ENCODE peak calls at places on chromosomes 6 and 20, in ten cellular contexts. One of them, this sample, is unnamed.

GRCh38 chr20:1370548-1371110 is 22.2 kb downstream of the FKBP1A start:
- DNase-seq in Peyer's patch: no peak
- DNase-seq in ovary: no peak
- DNase-seq in effector memory CD4-positive, alpha-beta T cell: no peak
- DNase-seq in spleen: no peak
- DNase-seq in upper lobe of right lung: no peak
- DNase-seq in keratinocyte: no peak
- DNase-seq in tibial nerve: peak; percentile 36
- DNase-seq in H9: no peak
- DNase-seq in CD8-positive, alpha-beta memory T cell: no peak
- DNase-seq in this sample: no peak

GRCh38 chr6:139425780-139426179 is 51.3 kb upstream of the CITED2 start:
- DNase-seq in Peyer's patch: no peak
- DNase-seq in ovary: no peak
- DNase-seq in effector memory CD4-positive, alpha-beta T cell: no peak
- DNase-seq in spleen: no peak
- DNase-seq in upper lobe of right lung: no peak
- DNase-seq in keratinocyte: no peak
- DNase-seq in tibial nerve: no peak
- DNase-seq in H9: no peak
- DNase-seq in CD8-positive, alpha-beta memory T cell: no peak
- DNase-seq in this sample: no peak

GRCh38 chr6:80638222-80639055 is 532.0 kb downstream of the BCKDHB start:
- DNase-seq in Peyer's patch: no peak
- DNase-seq in ovary: no peak
- DNase-seq in effector memory CD4-positive, alpha-beta T cell: no peak
- DNase-seq in spleen: no peak
- DNase-seq in upper lobe of right lung: no peak
- DNase-seq in keratinocyte: peak; percentile 9
- DNase-seq in tibial nerve: peak; percentile 26
- DNase-seq in H9: peak; percentile 53
- DNase-seq in CD8-positive, alpha-beta memory T cell: no peak
- DNase-seq in this sample: peak; percentile 76

GRCh38 chr6:90621581-90621980 is 34.7 kb upstream of the MAP3K7 start:
- DNase-seq in Peyer's patch: no peak
- DNase-seq in ovary: no peak
- DNase-seq in effector memory CD4-positive, alpha-beta T cell: no peak
- DNase-seq in spleen: no peak
- DNase-seq in upper lobe of right lung: no peak
- DNase-seq in keratinocyte: no peak
- DNase-seq in tibial nerve: no peak
- DNase-seq in H9: no peak
- DNase-seq in CD8-positive, alpha-beta memory T cell: no peak
- DNase-seq in this sample: no peak

GRCh38 chr20:56513096-56513806 is 11.3 kb upstream of the FAM209A start:
- DNase-seq in Peyer's patch: no peak
- DNase-seq in ovary: no peak
- DNase-seq in effector memory CD4-positive, alpha-beta T cell: no peak
- DNase-seq in spleen: no peak
- DNase-seq in upper lobe of right lung: no peak
- DNase-seq in keratinocyte: no peak
- DNase-seq in tibial nerve: no peak
- DNase-seq in H9: no peak
- DNase-seq in CD8-positive, alpha-beta memory T cell: no peak
- DNase-seq in this sample: no peak

GRCh38 chr6:137489410-137490371 is 4.5 kb downstream of the OLIG3 start:
- DNase-seq in Peyer's patch: no peak
- DNase-seq in ovary: no peak
- DNase-seq in effector memory CD4-positive, alpha-beta T cell: no peak
- DNase-seq in spleen: no peak
- DNase-seq in upper lobe of right lung: no peak
- DNase-seq in keratinocyte: no peak
- DNase-seq in tibial nerve: no peak
- DNase-seq in H9: peak; percentile 47
- DNase-seq in CD8-positive, alpha-beta memory T cell: no peak
- DNase-seq in this sample: no peak

GRCh38 chr6:130949553-130949952 is 113.5 kb downstream of the EPB41L2 start:
- DNase-seq in Peyer's patch: no peak
- DNase-seq in ovary: no peak
- DNase-seq in effector memory CD4-positive, alpha-beta T cell: no peak
- DNase-seq in spleen: no peak
- DNase-seq in upper lobe of right lung: no peak
- DNase-seq in keratinocyte: no peak
- DNase-seq in tibial nerve: no peak
- DNase-seq in H9: no peak
- DNase-seq in CD8-positive, alpha-beta memory T cell: no peak
- DNase-seq in this sample: no peak

GRCh38 chr20:4633379-4633778 is 88.3 kb upstream of the PRND start:
- DNase-seq in Peyer's patch: no peak
- DNase-seq in ovary: no peak
- DNase-seq in effector memory CD4-positive, alpha-beta T cell: no peak
- DNase-seq in spleen: no peak
- DNase-seq in upper lobe of right lung: no peak
- DNase-seq in keratinocyte: no peak
- DNase-seq in tibial nerve: no peak
- DNase-seq in H9: no peak
- DNase-seq in CD8-positive, alpha-beta memory T cell: no peak
- DNase-seq in this sample: no peak

GRCh38 chr6:145813285-145814034 is 1.1 kb downstream of the FBXO30 start:
- DNase-seq in Peyer's patch: no peak
- DNase-seq in ovary: no peak
- DNase-seq in effector memory CD4-positive, alpha-beta T cell: no peak
- DNase-seq in spleen: no peak
- DNase-seq in upper lobe of right lung: no peak
- DNase-seq in keratinocyte: no peak
- DNase-seq in tibial nerve: no peak
- DNase-seq in H9: no peak
- DNase-seq in CD8-positive, alpha-beta memory T cell: no peak
- DNase-seq in this sample: no peak

GRCh38 chr6:52675372-52675771 is 4.5 kb downstream of the TMEM14A start:
- DNase-seq in Peyer's patch: no peak
- DNase-seq in ovary: no peak
- DNase-seq in effector memory CD4-positive, alpha-beta T cell: no peak
- DNase-seq in spleen: no peak
- DNase-seq in upper lobe of right lung: no peak
- DNase-seq in keratinocyte: no peak
- DNase-seq in tibial nerve: no peak
- DNase-seq in H9: no peak
- DNase-seq in CD8-positive, alpha-beta memory T cell: no peak
- DNase-seq in this sample: no peak

GRCh38 chr6:116385462-116385807 is 14.7 kb downstream of the DSE start:
- DNase-seq in Peyer's patch: no peak
- DNase-seq in ovary: no peak
- DNase-seq in effector memory CD4-positive, alpha-beta T cell: no peak
- DNase-seq in spleen: no peak
- DNase-seq in upper lobe of right lung: no peak
- DNase-seq in keratinocyte: no peak
- DNase-seq in tibial nerve: no peak
- DNase-seq in H9: no peak
- DNase-seq in CD8-positive, alpha-beta memory T cell: no peak
- DNase-seq in this sample: no peak

GRCh38 chr20:41394931-41395668 is 28.5 kb upstream of the EMILIN3 start:
- DNase-seq in Peyer's patch: no peak
- DNase-seq in ovary: peak; percentile 81
- DNase-seq in effector memory CD4-positive, alpha-beta T cell: no peak
- DNase-seq in spleen: no peak
- DNase-seq in upper lobe of right lung: no peak
- DNase-seq in keratinocyte: no peak
- DNase-seq in tibial nerve: peak; percentile 70
- DNase-seq in H9: no peak
- DNase-seq in CD8-positive, alpha-beta memory T cell: no peak
- DNase-seq in this sample: no peak

GRCh38 chr20:52748235-52748950 is 223.8 kb upstream of the TSHZ2 start:
- DNase-seq in Peyer's patch: no peak
- DNase-seq in ovary: no peak
- DNase-seq in effector memory CD4-positive, alpha-beta T cell: no peak
- DNase-seq in spleen: no peak
- DNase-seq in upper lobe of right lung: no peak
- DNase-seq in keratinocyte: no peak
- DNase-seq in tibial nerve: no peak
- DNase-seq in H9: no peak
- DNase-seq in CD8-positive, alpha-beta memory T cell: no peak
- DNase-seq in this sample: no peak
- H3K27ac ChIP-seq in Peyer's patch: no peak overlapping the region
- H3K27ac ChIP-seq in ovary: no peak overlapping the region
- H3K27ac ChIP-seq in effector memory CD4-positive, alpha-beta T cell: no peak overlapping the region
- H3K27ac ChIP-seq in spleen: no peak overlapping the region
- H3K27ac ChIP-seq in upper lobe of right lung: no peak overlapping the region
- H3K27ac ChIP-seq in keratinocyte: no peak overlapping the region
- H3K27ac ChIP-seq in tibial nerve: no peak overlapping the region
- H3K27ac ChIP-seq in H9: no peak overlapping the region
- H3K27ac ChIP-seq in CD8-positive, alpha-beta memory T cell: no peak overlapping the region
- H3K27ac ChIP-seq in this sample: no peak overlapping the region

GRCh38 chr20:45341939-45342862 is 6.0 kb downstream of the SDC4 start:
- DNase-seq in Peyer's patch: no peak
- DNase-seq in ovary: peak; percentile 61
- DNase-seq in effector memory CD4-positive, alpha-beta T cell: no peak
- DNase-seq in spleen: no peak
- DNase-seq in upper lobe of right lung: peak; percentile 82
- DNase-seq in keratinocyte: no peak
- DNase-seq in tibial nerve: no peak
- DNase-seq in H9: peak; percentile 82
- DNase-seq in CD8-positive, alpha-beta memory T cell: no peak
- DNase-seq in this sample: peak; percentile 91

GRCh38 chr20:45339799-45340198 is 8.4 kb downstream of the SDC4 start:
- DNase-seq in Peyer's patch: no peak
- DNase-seq in ovary: no peak
- DNase-seq in effector memory CD4-positive, alpha-beta T cell: no peak
- DNase-seq in spleen: no peak
- DNase-seq in upper lobe of right lung: no peak
- DNase-seq in keratinocyte: no peak
- DNase-seq in tibial nerve: no peak
- DNase-seq in H9: no peak
- DNase-seq in CD8-positive, alpha-beta memory T cell: no peak
- DNase-seq in this sample: no peak

GRCh38 chr20:45341579-45341938 is 6.7 kb downstream of the SDC4 start:
- DNase-seq in Peyer's patch: no peak
- DNase-seq in ovary: no peak
- DNase-seq in effector memory CD4-positive, alpha-beta T cell: no peak
- DNase-seq in spleen: no peak
- DNase-seq in upper lobe of right lung: peak; percentile 51
- DNase-seq in keratinocyte: no peak
- DNase-seq in tibial nerve: no peak
- DNase-seq in H9: no peak
- DNase-seq in CD8-positive, alpha-beta memory T cell: no peak
- DNase-seq in this sample: no peak

GRCh38 chr20:45340236-45340847 is 7.9 kb downstream of the SDC4 start:
- DNase-seq in Peyer's patch: no peak
- DNase-seq in ovary: no peak
- DNase-seq in effector memory CD4-positive, alpha-beta T cell: no peak
- DNase-seq in spleen: no peak
- DNase-seq in upper lobe of right lung: no peak
- DNase-seq in keratinocyte: no peak
- DNase-seq in tibial nerve: no peak
- DNase-seq in H9: no peak
- DNase-seq in CD8-positive, alpha-beta memory T cell: no peak
- DNase-seq in this sample: no peak

DNA sequence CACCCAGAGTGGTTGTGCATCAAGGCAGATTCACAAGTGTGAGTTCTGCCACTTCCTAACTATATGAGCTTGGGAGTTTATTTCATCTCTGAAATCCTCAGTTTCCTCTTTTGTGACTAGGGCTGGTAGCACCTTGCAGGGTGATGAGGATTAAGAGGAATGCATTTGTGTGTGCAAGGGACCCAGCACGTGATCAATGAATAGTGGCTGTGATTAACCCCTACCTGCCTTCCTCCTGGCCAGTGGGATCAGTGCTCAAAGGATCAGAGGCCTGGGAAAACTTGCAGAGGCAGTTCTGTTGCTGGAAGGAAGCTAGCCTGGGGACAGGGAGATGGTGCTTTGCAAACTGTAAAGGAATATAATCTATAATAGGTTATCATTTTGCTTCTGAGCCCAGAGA is 7.3 kb downstream of the SDC4 start:
- DNase-seq in Peyer's patch: no peak
- DNase-seq in ovary: no peak
- DNase-seq in effector memory CD4-positive, alpha-beta T cell: no peak
- DNase-seq in spleen: no peak
- DNase-seq in upper lobe of right lung: peak; percentile 10
- DNase-seq in keratinocyte: no peak
- DNase-seq in tibial nerve: no peak
- DNase-seq in H9: peak; percentile 55
- DNase-seq in CD8-positive, alpha-beta memory T cell: no peak
- DNase-seq in this sample: no peak
- H3K4me1 ChIP-seq in Peyer's patch: no peaks in the 10 kb centered on the region
- H3K4me1 ChIP-seq in ovary: peaks cover 27% of the 10 kb centered on the region
- H3K4me1 ChIP-seq in effector memory CD4-positive, alpha-beta T cell: peaks cover 3% of the 10 kb centered on the region
- H3K4me1 ChIP-seq in spleen: no peaks in the 10 kb centered on the region
- H3K4me1 ChIP-seq in upper lobe of right lung: peaks cover 91% of the 10 kb centered on the region
- H3K4me1 ChIP-seq in keratinocyte: peaks cover 99% of the 10 kb centered on the region
- H3K4me1 ChIP-seq in tibial nerve: peaks cover 95% of the 10 kb centered on the region
- H3K4me1 ChIP-seq in H9: peaks cover 41% of the 10 kb centered on the region
- H3K4me1 ChIP-seq in CD8-positive, alpha-beta memory T cell: no peaks in the 10 kb centered on the region
- H3K4me1 ChIP-seq in this sample: peaks cover 60% of the 10 kb centered on the region

DNA sequence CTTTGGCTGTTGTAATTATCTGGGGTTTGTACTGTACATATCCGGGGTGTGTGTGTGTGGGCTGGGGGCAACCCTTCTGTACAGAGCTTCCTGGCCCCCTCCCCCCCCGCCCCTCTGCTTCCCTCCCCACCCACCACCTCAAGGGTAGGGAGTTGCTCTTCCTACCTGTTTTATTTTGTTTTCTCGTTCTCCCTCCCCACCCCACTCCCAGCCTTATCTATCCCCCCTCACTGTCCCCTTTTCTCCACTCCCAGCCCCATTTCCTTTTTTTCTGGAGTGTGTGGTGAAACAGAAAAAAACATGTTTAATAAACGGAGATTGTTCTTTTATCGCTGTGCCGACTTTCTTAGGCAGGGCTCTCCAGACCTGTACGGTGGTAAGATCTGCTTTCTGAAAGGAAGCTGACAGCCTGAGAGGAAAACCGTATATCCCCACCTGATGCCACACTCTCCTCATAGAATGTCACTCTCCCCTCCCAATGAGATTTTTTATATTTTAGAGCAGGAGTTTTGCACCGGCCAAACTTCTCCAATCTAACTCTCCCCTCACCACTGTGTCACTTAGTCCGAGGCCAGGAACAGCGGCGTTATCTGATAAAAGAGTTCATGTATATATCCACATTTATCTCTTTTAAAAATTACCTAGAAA is 891 bp upstream of the ZBTB9 start:
- DNase-seq in Peyer's patch: no peak
- DNase-seq in ovary: no peak
- DNase-seq in effector memory CD4-positive, alpha-beta T cell: no peak
- DNase-seq in spleen: no peak
- DNase-seq in upper lobe of right lung: no peak
- DNase-seq in keratinocyte: no peak
- DNase-seq in tibial nerve: no peak
- DNase-seq in H9: no peak
- DNase-seq in CD8-positive, alpha-beta memory T cell: no peak
- DNase-seq in this sample: no peak
- H3K27ac ChIP-seq in Peyer's patch: peak overlapping the region; percentile 74
- H3K27ac ChIP-seq in ovary: peak overlapping the region; percentile 65
- H3K27ac ChIP-seq in effector memory CD4-positive, alpha-beta T cell: peak overlapping the region; percentile 75
- H3K27ac ChIP-seq in spleen: peak overlapping the region; percentile 93
- H3K27ac ChIP-seq in upper lobe of right lung: peak overlapping the region; percentile 86
- H3K27ac ChIP-seq in keratinocyte: peak overlapping the region; percentile 68
- H3K27ac ChIP-seq in tibial nerve: peak overlapping the region; percentile 53
- H3K27ac ChIP-seq in H9: no peak overlapping the region
- H3K27ac ChIP-seq in CD8-positive, alpha-beta memory T cell: peak overlapping the region; percentile 84
- H3K27ac ChIP-seq in this sample: no peak overlapping the region

GRCh38 chr20:47506335-47506734 is 4.6 kb downstream of the NCOA3 start:
- DNase-seq in Peyer's patch: no peak
- DNase-seq in ovary: no peak
- DNase-seq in effector memory CD4-positive, alpha-beta T cell: no peak
- DNase-seq in spleen: no peak
- DNase-seq in upper lobe of right lung: no peak
- DNase-seq in keratinocyte: no peak
- DNase-seq in tibial nerve: no peak
- DNase-seq in H9: peak; percentile 1
- DNase-seq in CD8-positive, alpha-beta memory T cell: no peak
- DNase-seq in this sample: no peak
- H3K4me1 ChIP-seq in Peyer's patch: no peaks in the 10 kb centered on the region
- H3K4me1 ChIP-seq in ovary: peaks cover 3% of the 10 kb centered on the region
- H3K4me1 ChIP-seq in effector memory CD4-positive, alpha-beta T cell: peaks cover 22% of the 10 kb centered on the region
- H3K4me1 ChIP-seq in spleen: peaks cover 38% of the 10 kb centered on the region
- H3K4me1 ChIP-seq in upper lobe of right lung: peaks cover 28% of the 10 kb centered on the region
- H3K4me1 ChIP-seq in keratinocyte: peaks cover 16% of the 10 kb centered on the region
- H3K4me1 ChIP-seq in tibial nerve: peaks cover 16% of the 10 kb centered on the region
- H3K4me1 ChIP-seq in H9: peaks cover 5% of the 10 kb centered on the region
- H3K4me1 ChIP-seq in CD8-positive, alpha-beta memory T cell: peaks cover 80% of the 10 kb centered on the region
- H3K4me1 ChIP-seq in this sample: peaks cover 8% of the 10 kb centered on the region